ENCODE peak calls at places on chromosome X, in ten cellular contexts. One of them, this sample, is unnamed.

GRCh38 chrX:19805054-19805690 is 82.2 kb downstream of the SH3KBP1 start:
- DNase-seq in ecto neural progenitor cell: no peak
- DNase-seq in neuronal stem cell: no peak
- DNase-seq in HTR-8/SVneo: no peak
- DNase-seq in T-helper 1 cell: no peak
- DNase-seq in CD8-positive, alpha-beta T cell: no peak
- DNase-seq in WTC11: no peak
- DNase-seq in mesendoderm: no peak
- DNase-seq in cardiac fibroblast: no peak
- DNase-seq in lower lobe of right lung: no peak
- DNase-seq in this sample: no peak

GRCh38 chrX:40542208-40542607 is 38.6 kb upstream of the ATP6AP2 start:
- DNase-seq in cardiac fibroblast: no peak
- DNase-seq in mesendoderm: no peak
- DNase-seq in ecto neural progenitor cell: no peak
- DNase-seq in T-helper 1 cell: no peak
- DNase-seq in WTC11: no peak
- DNase-seq in lower lobe of right lung: no peak
- DNase-seq in neuronal stem cell: no peak
- DNase-seq in CD8-positive, alpha-beta T cell: no peak
- DNase-seq in HTR-8/SVneo: no peak
- DNase-seq in this sample: no peak

GRCh38 chrX:100980608-100981497 is 11.3 kb downstream of the ARL13A start:
- DNase-seq in lower lobe of right lung: peak; percentile 52
- DNase-seq in ecto neural progenitor cell: no peak
- DNase-seq in WTC11: no peak
- DNase-seq in neuronal stem cell: no peak
- DNase-seq in cardiac fibroblast: peak; percentile 65
- DNase-seq in T-helper 1 cell: no peak
- DNase-seq in mesendoderm: no peak
- DNase-seq in CD8-positive, alpha-beta T cell: no peak
- DNase-seq in HTR-8/SVneo: no peak
- DNase-seq in this sample: no peak

GRCh38 chrX:23883737-23884354 is 23.9 kb downstream of the APOO start:
- DNase-seq in ecto neural progenitor cell: no peak
- DNase-seq in mesendoderm: peak; percentile 48
- DNase-seq in neuronal stem cell: no peak
- DNase-seq in CD8-positive, alpha-beta T cell: no peak
- DNase-seq in HTR-8/SVneo: peak; percentile 86
- DNase-seq in cardiac fibroblast: peak; percentile 52
- DNase-seq in T-helper 1 cell: no peak
- DNase-seq in lower lobe of right lung: no peak
- DNase-seq in WTC11: no peak
- DNase-seq in this sample: no peak

GRCh38 chrX:65926095-65927019 is 113.5 kb downstream of the VSIG4 start:
- DNase-seq in cardiac fibroblast: no peak
- DNase-seq in ecto neural progenitor cell: no peak
- DNase-seq in HTR-8/SVneo: no peak
- DNase-seq in lower lobe of right lung: no peak
- DNase-seq in WTC11: no peak
- DNase-seq in CD8-positive, alpha-beta T cell: peak; percentile 23
- DNase-seq in mesendoderm: no peak
- DNase-seq in T-helper 1 cell: peak; percentile 9
- DNase-seq in neuronal stem cell: no peak
- DNase-seq in this sample: peak; percentile 24

GRCh38 chrX:65697915-65698796 is 30.7 kb downstream of the MSN start:
- DNase-seq in mesendoderm: peak; percentile 70
- DNase-seq in neuronal stem cell: no peak
- DNase-seq in HTR-8/SVneo: no peak
- DNase-seq in CD8-positive, alpha-beta T cell: peak; percentile 71
- DNase-seq in cardiac fibroblast: peak; percentile 37
- DNase-seq in lower lobe of right lung: peak; percentile 80
- DNase-seq in ecto neural progenitor cell: no peak
- DNase-seq in T-helper 1 cell: peak; percentile 53
- DNase-seq in WTC11: no peak
- DNase-seq in this sample: peak; percentile 9

GRCh38 chrX:150697641-150698040 is 4.4 kb downstream of the MTMR1 start:
- DNase-seq in lower lobe of right lung: no peak
- DNase-seq in mesendoderm: no peak
- DNase-seq in cardiac fibroblast: no peak
- DNase-seq in T-helper 1 cell: no peak
- DNase-seq in neuronal stem cell: no peak
- DNase-seq in HTR-8/SVneo: no peak
- DNase-seq in CD8-positive, alpha-beta T cell: no peak
- DNase-seq in ecto neural progenitor cell: no peak
- DNase-seq in WTC11: no peak
- DNase-seq in this sample: no peak

GRCh38 chrX:105820247-105820646 is 2.1 kb upstream of the NRK start:
- DNase-seq in ecto neural progenitor cell: no peak
- DNase-seq in HTR-8/SVneo: no peak
- DNase-seq in T-helper 1 cell: no peak
- DNase-seq in neuronal stem cell: no peak
- DNase-seq in WTC11: peak; percentile 11
- DNase-seq in lower lobe of right lung: no peak
- DNase-seq in mesendoderm: peak; percentile 33
- DNase-seq in CD8-positive, alpha-beta T cell: no peak
- DNase-seq in cardiac fibroblast: no peak
- DNase-seq in this sample: no peak

GRCh38 chrX:111322231-111322855 is 52.1 kb upstream of the CAPN6 start:
- DNase-seq in T-helper 1 cell: no peak
- DNase-seq in WTC11: no peak
- DNase-seq in neuronal stem cell: no peak
- DNase-seq in ecto neural progenitor cell: no peak
- DNase-seq in cardiac fibroblast: no peak
- DNase-seq in lower lobe of right lung: no peak
- DNase-seq in HTR-8/SVneo: no peak
- DNase-seq in CD8-positive, alpha-beta T cell: no peak
- DNase-seq in mesendoderm: peak; percentile 1
- DNase-seq in this sample: no peak

GRCh38 chrX:24410514-24411189 is 50.2 kb downstream of the SUPT20HL1 start:
- DNase-seq in ecto neural progenitor cell: no peak
- DNase-seq in WTC11: no peak
- DNase-seq in HTR-8/SVneo: no peak
- DNase-seq in lower lobe of right lung: no peak
- DNase-seq in neuronal stem cell: no peak
- DNase-seq in cardiac fibroblast: no peak
- DNase-seq in CD8-positive, alpha-beta T cell: no peak
- DNase-seq in mesendoderm: no peak
- DNase-seq in T-helper 1 cell: no peak
- DNase-seq in this sample: no peak

GRCh38 chrX:65581661-65582339 is 47.2 kb upstream of the LAS1L start:
- DNase-seq in cardiac fibroblast: peak; percentile 70
- DNase-seq in mesendoderm: peak; percentile 82
- DNase-seq in CD8-positive, alpha-beta T cell: peak; percentile 54
- DNase-seq in HTR-8/SVneo: peak; percentile 37
- DNase-seq in neuronal stem cell: peak; percentile 36
- DNase-seq in lower lobe of right lung: no peak
- DNase-seq in ecto neural progenitor cell: peak; percentile 52
- DNase-seq in WTC11: peak; percentile 45
- DNase-seq in T-helper 1 cell: peak; percentile 16
- DNase-seq in this sample: peak; percentile 52

GRCh38 chrX:107448625-107449468 is 605 bp upstream of the FRMPD3 start:
- DNase-seq in WTC11: peak; percentile 53
- DNase-seq in lower lobe of right lung: no peak
- DNase-seq in cardiac fibroblast: no peak
- DNase-seq in mesendoderm: peak; percentile 57
- DNase-seq in neuronal stem cell: peak; percentile 27
- DNase-seq in ecto neural progenitor cell: peak; percentile 66
- DNase-seq in HTR-8/SVneo: no peak
- DNase-seq in CD8-positive, alpha-beta T cell: no peak
- DNase-seq in T-helper 1 cell: no peak
- DNase-seq in this sample: no peak

GRCh38 chrX:151736685-151737084 is 2.1 kb downstream of the CNGA2 start:
- DNase-seq in WTC11: no peak
- DNase-seq in ecto neural progenitor cell: no peak
- DNase-seq in HTR-8/SVneo: no peak
- DNase-seq in CD8-positive, alpha-beta T cell: no peak
- DNase-seq in T-helper 1 cell: no peak
- DNase-seq in neuronal stem cell: no peak
- DNase-seq in mesendoderm: no peak
- DNase-seq in lower lobe of right lung: no peak
- DNase-seq in cardiac fibroblast: no peak
- DNase-seq in this sample: no peak

GRCh38 chrX:9977642-9978041 is 10.5 kb downstream of the CLDN34 start:
- DNase-seq in WTC11: no peak
- DNase-seq in neuronal stem cell: no peak
- DNase-seq in HTR-8/SVneo: no peak
- DNase-seq in CD8-positive, alpha-beta T cell: no peak
- DNase-seq in mesendoderm: no peak
- DNase-seq in T-helper 1 cell: no peak
- DNase-seq in ecto neural progenitor cell: no peak
- DNase-seq in lower lobe of right lung: no peak
- DNase-seq in cardiac fibroblast: no peak
- DNase-seq in this sample: no peak

GRCh38 chrX:45240334-45240733 is 39.7 kb upstream of the DIPK2B start:
- DNase-seq in CD8-positive, alpha-beta T cell: no peak
- DNase-seq in HTR-8/SVneo: no peak
- DNase-seq in mesendoderm: no peak
- DNase-seq in T-helper 1 cell: no peak
- DNase-seq in lower lobe of right lung: no peak
- DNase-seq in ecto neural progenitor cell: no peak
- DNase-seq in WTC11: no peak
- DNase-seq in cardiac fibroblast: peak; percentile 0
- DNase-seq in neuronal stem cell: no peak
- DNase-seq in this sample: no peak

GRCh38 chrX:65677954-65678469 is 10.6 kb downstream of the MSN start:
- DNase-seq in neuronal stem cell: no peak
- DNase-seq in ecto neural progenitor cell: no peak
- DNase-seq in HTR-8/SVneo: no peak
- DNase-seq in mesendoderm: no peak
- DNase-seq in cardiac fibroblast: peak; percentile 93
- DNase-seq in WTC11: no peak
- DNase-seq in CD8-positive, alpha-beta T cell: no peak
- DNase-seq in T-helper 1 cell: no peak
- DNase-seq in lower lobe of right lung: no peak
- DNase-seq in this sample: no peak

GRCh38 chrX:39613997-39614679 is 483.6 kb downstream of the BCOR start:
- DNase-seq in CD8-positive, alpha-beta T cell: no peak
- DNase-seq in ecto neural progenitor cell: peak; percentile 57
- DNase-seq in T-helper 1 cell: no peak
- DNase-seq in mesendoderm: peak; percentile 4
- DNase-seq in WTC11: peak; percentile 47
- DNase-seq in neuronal stem cell: no peak
- DNase-seq in lower lobe of right lung: peak; percentile 64
- DNase-seq in HTR-8/SVneo: no peak
- DNase-seq in cardiac fibroblast: no peak
- DNase-seq in this sample: no peak

GRCh38 chrX:19647731-19648588 is 132.7 kb upstream of the MAP3K15 start:
- DNase-seq in mesendoderm: no peak
- DNase-seq in cardiac fibroblast: no peak
- DNase-seq in CD8-positive, alpha-beta T cell: no peak
- DNase-seq in WTC11: no peak
- DNase-seq in T-helper 1 cell: no peak
- DNase-seq in neuronal stem cell: no peak
- DNase-seq in ecto neural progenitor cell: no peak
- DNase-seq in HTR-8/SVneo: no peak
- DNase-seq in lower lobe of right lung: no peak
- DNase-seq in this sample: no peak

GRCh38 chrX:15855562-15856256 is 1.1 kb upstream of the AP1S2 start:
- DNase-seq in neuronal stem cell: no peak
- DNase-seq in CD8-positive, alpha-beta T cell: no peak
- DNase-seq in T-helper 1 cell: no peak
- DNase-seq in HTR-8/SVneo: no peak
- DNase-seq in ecto neural progenitor cell: no peak
- DNase-seq in lower lobe of right lung: no peak
- DNase-seq in cardiac fibroblast: no peak
- DNase-seq in WTC11: no peak
- DNase-seq in mesendoderm: no peak
- DNase-seq in this sample: peak; percentile 5

GRCh38 chrX:264634-265455 is 16.3 kb upstream of the PLCXD1 start:
- DNase-seq in lower lobe of right lung: peak; percentile 35
- DNase-seq in mesendoderm: no peak
- DNase-seq in CD8-positive, alpha-beta T cell: peak; percentile 1
- DNase-seq in HTR-8/SVneo: no peak
- DNase-seq in WTC11: peak; percentile 5
- DNase-seq in ecto neural progenitor cell: no peak
- DNase-seq in cardiac fibroblast: peak; percentile 48
- DNase-seq in neuronal stem cell: no peak
- DNase-seq in T-helper 1 cell: no peak
- DNase-seq in this sample: no peak

GRCh38 chrX:1093112-1093511 is 119.3 kb downstream of the CRLF2 start:
- DNase-seq in ecto neural progenitor cell: no peak
- DNase-seq in mesendoderm: no peak
- DNase-seq in CD8-positive, alpha-beta T cell: peak; percentile 28
- DNase-seq in T-helper 1 cell: no peak
- DNase-seq in WTC11: no peak
- DNase-seq in lower lobe of right lung: no peak
- DNase-seq in cardiac fibroblast: no peak
- DNase-seq in neuronal stem cell: no peak
- DNase-seq in HTR-8/SVneo: no peak
- DNase-seq in this sample: peak; percentile 16

GRCh38 chrX:50107470-50107869 is 93.3 kb downstream of the AKAP4 start:
- DNase-seq in mesendoderm: no peak
- DNase-seq in cardiac fibroblast: no peak
- DNase-seq in T-helper 1 cell: no peak
- DNase-seq in ecto neural progenitor cell: no peak
- DNase-seq in CD8-positive, alpha-beta T cell: no peak
- DNase-seq in WTC11: no peak
- DNase-seq in neuronal stem cell: no peak
- DNase-seq in lower lobe of right lung: no peak
- DNase-seq in HTR-8/SVneo: no peak
- DNase-seq in this sample: no peak

GRCh38 chrX:19886888-19887531 is 390 bp downstream of the SH3KBP1 start:
- DNase-seq in lower lobe of right lung: peak; percentile 51
- DNase-seq in HTR-8/SVneo: no peak
- DNase-seq in WTC11: peak; percentile 18
- DNase-seq in CD8-positive, alpha-beta T cell: peak; percentile 23
- DNase-seq in neuronal stem cell: no peak
- DNase-seq in mesendoderm: no peak
- DNase-seq in ecto neural progenitor cell: peak; percentile 51
- DNase-seq in T-helper 1 cell: peak; percentile 19
- DNase-seq in cardiac fibroblast: peak; percentile 8
- DNase-seq in this sample: peak; percentile 5

GRCh38 chrX:155747520-155747919 is 133.6 kb upstream of the VAMP7 start:
- DNase-seq in lower lobe of right lung: peak; percentile 69
- DNase-seq in WTC11: no peak
- DNase-seq in neuronal stem cell: no peak
- DNase-seq in T-helper 1 cell: no peak
- DNase-seq in ecto neural progenitor cell: no peak
- DNase-seq in mesendoderm: no peak
- DNase-seq in CD8-positive, alpha-beta T cell: no peak
- DNase-seq in cardiac fibroblast: peak; percentile 1
- DNase-seq in HTR-8/SVneo: no peak
- DNase-seq in this sample: no peak

This sample was measured in CD4-positive, alpha-beta T cell.